ENCODE peak calls at places on chromosomes 6 and 20, in four cellular contexts. A is adipocyte, X is SW480, C is HT1080. V is an unnamed sample.

GRCh38 chr6:136994782-136995181 is 50.0 kb downstream of the IL20RA start:
- DNase-seq in X (no peak), A (no peak), C (no peak), V (no peak)

GRCh38 chr6:5989141-5989723 is 17.5 kb downstream of the NRN1 start:
- DNase-seq in C (no peak), A (no peak), X (no peak), V (no peak)

GRCh38 chr20:10218536-10219451 is at the start of gene SNAP25:
- DNase-seq in X (peak), A (peak), C (peak), V (no peak)

GRCh38 chr6:18235524-18235923 is 28.8 kb downstream of the DEK start:
- DNase-seq in X (no peak), A (no peak), C (no peak), V (no peak)

GRCh38 chr6:160336200-160336599 is 12.0 kb upstream of the SLC22A3 start:
- DNase-seq in A (no peak), C (no peak), X (no peak), V (no peak)

GRCh38 chr6:4516206-4516605 is 260.0 kb upstream of the CDYL start:
- DNase-seq in A (no peak), X (no peak), C (no peak), V (peak)

GRCh38 chr6:169051371-169051770 is 202.3 kb downstream of the THBS2 start:
- DNase-seq in X (no peak), A (no peak), C (no peak), V (no peak)

GRCh38 chr20:17228624-17229061 is 1.8 kb downstream of the PCSK2 start:
- DNase-seq in C (no peak), A (no peak), X (peak), V (no peak)

GRCh38 chr6:114449659-114450058 is 106.8 kb upstream of the HS3ST5 start:
- DNase-seq in C (no peak), X (no peak), A (no peak), V (no peak)

V was measured in RKO.